ENCODE peak calls at places on chromosomes 4 and X, in four cellular contexts. M is K562, X is A549, F is GM12878. N is an unnamed sample.

GRCh38 chrX:119684916-119685224 is 8.1 kb downstream of the SEPTIN6 start:
- DNase-seq in M (no peak), X (no peak), F (no peak), N (no peak)

GRCh38 chr4:147479817-147480216 is 1.1 kb upstream of the EDNRA start:
- DNase-seq in M (no peak), X (no peak), F (no peak), N (peak; percentile 47)

GRCh38 chrX:8500203-8500602 is 35.6 kb downstream of the VCX3B start:
- DNase-seq in M (no peak), X (no peak), F (no peak), N (no peak)

GRCh38 chr4:83328486-83328885 is 6.2 kb downstream of the HPSE start:
- DNase-seq in M (peak; percentile 15), X (no peak), F (no peak), N (no peak)

GRCh38 chrX:108224727-108225455 is 133.3 kb downstream of the ATG4A start:
- DNase-seq in M (peak; percentile 46), X (peak; percentile 30), F (peak; percentile 16), N (peak; percentile 31)

GRCh38 chr4:80069837-80070788 is 2.9 kb downstream of the ANTXR2 start:
- DNase-seq in M (no peak), X (no peak), F (no peak), N (peak; percentile 56)

GRCh38 chr4:102564399-102564921 is 63.3 kb downstream of the NFKB1 start:
- DNase-seq in M (no peak), X (no peak), F (peak; percentile 91), N (peak; percentile 81)

GRCh38 chr4:106671711-106672110 is 303.1 kb upstream of the GIMD1 start:
- DNase-seq in M (no peak), X (no peak), F (no peak), N (no peak)

GRCh38 chrX:19549838-19550237 is 34.5 kb upstream of the MAP3K15 start:
- DNase-seq in M (no peak), X (no peak), F (no peak), N (no peak)

GRCh38 chr4:184476660-184477059 is 2.3 kb upstream of the IRF2 start:
- DNase-seq in M (no peak), X (no peak), F (no peak), N (no peak)

GRCh38 chr4:2273657-2274319 is 11.9 kb upstream of the MXD4 start:
- DNase-seq in M (peak; percentile 67), X (no peak), F (no peak), N (no peak)

GRCh38 chrX:107736781-107737531 is 38.6 kb downstream of the TSC22D3 start:
- DNase-seq in M (no peak), X (no peak), F (no peak), N (no peak)

GRCh38 chr4:3010998-3011397 is 47.6 kb downstream of the GRK4 start:
- DNase-seq in M (no peak), X (no peak), F (no peak), N (peak; percentile 78)

GRCh38 chrX:21748235-21748634 is 9.7 kb downstream of the SMPX start:
- DNase-seq in M (no peak), X (no peak), F (no peak), N (no peak)

GRCh38 chr4:84497835-84498202 is 1.3 kb downstream of the NKX6-1 start:
- DNase-seq in M (no peak), X (no peak), F (no peak), N (no peak)

GRCh38 chrX:152896450-152896849 is 1.4 kb upstream of the ZNF185 start:
- DNase-seq in M (no peak), X (peak; percentile 41), F (no peak), N (no peak)

GRCh38 chrX:24561121-24561520 is 86.0 kb downstream of the PCYT1B start:
- DNase-seq in M (peak; percentile 25), X (peak; percentile 23), F (no peak), N (peak; percentile 11)

GRCh38 chr4:125315571-125316390 is 1.0 kb downstream of the FAT4 start:
- DNase-seq in M (no peak), X (peak; percentile 18), F (no peak), N (peak; percentile 54)

GRCh38 chrX:72644946-72645345 is 69.2 kb downstream of the PHKA1 start:
- DNase-seq in M (no peak), X (no peak), F (no peak), N (no peak)

GRCh38 chr4:18075823-18076433 is 54.4 kb upstream of the LCORL start:
- DNase-seq in M (peak; percentile 43), X (no peak), F (no peak), N (peak; percentile 12)

GRCh38 chr4:73573794-73574528 is 46.3 kb downstream of the RASSF6 start:
- DNase-seq in M (peak; percentile 16), X (peak; percentile 7), F (peak; percentile 51), N (peak; percentile 82)

GRCh38 chr4:159639924-159640323 is 537.0 kb downstream of the RAPGEF2 start:
- DNase-seq in M (no peak), X (no peak), F (no peak), N (no peak)

GRCh38 chrX:125544856-125545255 is 225.2 kb downstream of the TEX13C start:
- DNase-seq in M (no peak), X (no peak), F (no peak), N (no peak)
- TF ChIP-seq ELK1 in M (no peak), X (no peak), F (no peak), N (no peak)

DNA sequence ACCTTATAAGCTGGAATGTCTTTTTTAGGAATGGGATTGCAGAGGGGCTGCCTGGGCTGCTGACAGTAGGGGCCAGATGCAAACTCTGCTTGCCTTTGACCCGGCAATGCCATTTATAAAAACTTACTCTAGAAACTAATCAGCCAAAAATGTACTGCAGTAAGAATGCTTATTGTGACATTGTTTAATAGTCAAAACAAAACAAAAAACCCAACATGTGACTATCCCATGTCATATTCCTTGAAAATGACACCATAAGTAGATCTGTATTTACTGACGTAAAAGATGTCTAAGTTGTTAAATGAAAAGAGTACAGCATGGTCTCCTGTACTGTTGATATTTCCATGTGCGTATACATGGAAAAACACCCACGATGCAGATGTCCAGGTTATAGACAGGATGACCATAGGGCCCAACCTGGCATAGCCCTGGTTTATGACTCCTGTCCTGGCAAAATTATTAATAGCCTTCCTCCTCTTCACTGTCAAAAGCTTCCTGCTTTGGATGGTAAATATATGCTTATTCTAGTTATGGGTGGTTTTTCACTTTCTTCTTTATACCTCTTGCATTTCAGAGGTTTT is 138.9 kb downstream of the PTTG2 start:
- DNase-seq in M (no peak), X (no peak), F (no peak), N (no peak)
- TF ChIP-seq ELK1 in M (no peak), X (no peak), F (no peak), N (no peak)

DNA sequence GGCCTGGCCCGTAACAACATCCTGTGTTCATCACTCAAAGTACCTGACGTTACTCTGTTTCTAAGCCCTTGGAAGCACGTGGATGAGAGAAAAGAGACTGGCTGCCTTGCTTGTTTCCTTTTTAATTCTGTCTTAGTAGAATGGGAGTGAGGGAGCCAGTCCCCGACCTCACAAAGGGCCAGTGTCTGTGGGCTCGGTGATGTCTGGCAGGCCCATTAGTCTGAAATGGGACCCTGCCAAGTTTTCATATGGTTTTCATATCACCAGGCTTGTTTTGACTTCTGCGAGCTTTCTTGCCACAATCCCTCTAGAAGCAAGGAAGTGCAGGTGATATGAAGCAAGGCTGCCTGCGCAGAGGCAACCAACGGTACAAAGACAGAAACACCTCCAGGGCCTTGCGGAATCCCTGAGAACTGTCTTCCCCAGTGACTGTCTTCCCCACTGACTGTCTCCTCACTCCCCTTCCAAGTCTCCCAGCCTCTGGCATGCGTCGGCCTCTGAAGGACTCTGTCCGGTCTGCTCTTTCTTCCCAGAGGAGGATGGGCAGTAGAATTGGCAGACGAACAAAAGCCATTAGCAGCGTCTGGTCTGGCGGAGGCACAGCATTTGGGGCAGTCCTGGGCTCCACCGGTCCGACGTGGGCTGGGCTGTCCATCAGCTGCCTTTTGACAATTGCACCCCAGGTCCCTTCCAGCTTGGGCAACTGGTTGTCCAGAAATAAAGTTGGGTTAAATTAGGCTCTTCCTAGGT is 20.2 kb upstream of the RASL11B start:
- DNase-seq in M (no peak), X (no peak), F (no peak), N (peak; percentile 19)
- TF ChIP-seq ELK1 in M (no peak), X (no peak), F (no peak), N (no peak)

GRCh38 chrX:41522071-41522470 is 74.9 kb downstream of the NYX start:
- DNase-seq in M (no peak), X (no peak), F (no peak), N (no peak)

GRCh38 chrX:41526925-41527324 is 79.8 kb downstream of the NYX start:
- DNase-seq in M (no peak), X (peak; percentile 18), F (no peak), N (peak; percentile 65)

GRCh38 chrX:41526268-41526667 is 79.1 kb downstream of the NYX start:
- DNase-seq in M (no peak), X (no peak), F (no peak), N (no peak)

GRCh38 chrX:41518841-41519220 is 71.7 kb downstream of the NYX start:
- DNase-seq in M (no peak), X (no peak), F (no peak), N (peak; percentile 49)

GRCh38 chrX:41522681-41523080 is 75.5 kb downstream of the NYX start:
- DNase-seq in M (no peak), X (no peak), F (no peak), N (no peak)
- TF ChIP-seq ELK1 in M (no peak), X (no peak), F (no peak), N (no peak)

DNA sequence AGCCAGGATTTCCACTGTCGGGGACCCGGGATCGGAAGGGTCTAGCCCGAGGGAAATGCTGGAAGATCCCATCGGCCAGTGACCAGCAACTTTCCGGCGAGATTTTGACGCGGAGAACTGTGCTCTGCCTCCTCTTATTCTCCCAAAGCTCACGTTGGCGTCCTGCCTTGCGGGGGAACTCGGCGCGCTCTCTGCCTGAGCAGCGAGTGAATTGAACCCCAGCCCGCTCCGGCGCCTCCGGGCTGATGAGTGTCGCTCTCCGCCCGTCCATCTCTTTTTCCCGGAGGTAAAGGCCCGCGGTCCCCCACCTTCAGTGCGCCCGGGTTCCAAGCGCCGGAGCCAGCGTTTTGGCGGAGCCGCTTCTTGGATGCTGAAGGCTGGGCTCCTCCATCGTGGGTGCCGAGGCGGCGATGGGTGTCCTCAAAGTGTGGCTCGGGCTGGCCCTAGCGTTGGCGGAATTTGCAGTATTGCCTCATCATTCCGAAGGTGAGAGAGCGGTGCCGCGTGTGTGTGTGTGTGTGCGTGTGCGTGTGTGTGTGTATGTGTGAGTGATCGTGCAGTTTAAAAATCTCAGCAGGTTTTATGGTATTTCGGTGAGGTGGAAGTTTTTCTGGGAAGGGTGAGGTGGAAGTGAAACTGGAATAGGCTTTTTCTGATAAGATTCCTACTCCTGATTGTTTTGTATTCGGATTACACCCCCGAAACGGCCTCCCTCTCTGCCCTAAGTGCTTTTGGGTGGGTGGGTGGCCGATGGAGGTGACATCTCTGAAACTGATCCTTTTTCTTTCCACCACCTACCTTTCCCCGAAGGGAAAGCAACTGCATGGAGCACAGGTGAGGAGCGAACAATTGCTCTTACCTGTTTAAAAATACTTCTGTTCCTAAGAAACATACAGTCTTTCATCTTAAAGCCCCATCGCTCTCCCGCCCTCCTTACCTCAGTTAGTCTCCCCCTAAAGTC is 757 bp downstream of the FRAS1 start:
- DNase-seq in M (no peak), X (peak; percentile 10), F (no peak), N (peak; percentile 13)
- TF ChIP-seq ELK1 in M (no peak), X (no peak), F (no peak), N (no peak)

GRCh38 chr4:54659213-54660144 is 1.7 kb downstream of the KIT start:
- DNase-seq in M (no peak), X (no peak), F (no peak), N (peak; percentile 30)
- TF ChIP-seq ELK1 in M (no peak), X (no peak), F (no peak), N (no peak)

GRCh38 chr4:128600996-128601857 is 208.3 kb upstream of the JADE1 start:
- DNase-seq in M (peak; percentile 53), X (peak; percentile 48), F (no peak), N (peak; percentile 97)
- TF ChIP-seq ELK1 in M (no peak), X (no peak), F (no peak), N (no peak)

N was measured in IMR-90.